ENCODE peak calls at places on chromosome 2, in five cellular contexts. I, A, M, G and Q are unnamed samples. For H3K9me3 and H3K4me1, the result is how much of the 10 kb centered on the place peaks cover.

GRCh38 chr2:24438106-24438505 is 52.9 kb upstream of the NCOA1 start:
- DNase-seq in I (no peak), A (no peak), M (no peak), G (no peak), Q (no peak)

GRCh38 chr2:181683518-181684453 is 3.5 kb upstream of the NEUROD1 start:
- DNase-seq in I (no peak), A (no peak), M (peak), G (no peak), Q (no peak)

GRCh38 chr2:58206785-58207184 is 34.3 kb downstream of the FANCL start:
- DNase-seq in I (no peak), A (no peak), M (no peak), G (no peak), Q (no peak)

GRCh38 chr2:81645750-81646301 is 1341.3 kb upstream of the LRRTM1 start:
- DNase-seq in I (no peak), A (no peak), M (no peak), G (no peak), Q (no peak)

GRCh38 chr2:153811516-153811915 is 60.2 kb upstream of the GALNT13 start:
- DNase-seq in I (no peak), A (no peak), M (no peak), G (no peak), Q (no peak)

GRCh38 chr2:71454221-71455010 is 1.1 kb downstream of the DYSF start:
- DNase-seq in I (no peak), A (peak), M (no peak), G (no peak), Q (peak)

GRCh38 chr2:173417801-173418200 is 63.1 kb downstream of the CDCA7 start:
- DNase-seq in I (no peak), A (no peak), M (no peak), G (no peak), Q (no peak)

GRCh38 chr2:127608061-127609011 is 37.6 kb upstream of the GPR17 start:
- DNase-seq in I (no peak), A (no peak), M (peak), G (no peak), Q (no peak)

GRCh38 chr2:36137612-36138011 is 218.0 kb upstream of the CRIM1 start:
- DNase-seq in I (no peak), A (no peak), M (no peak), G (no peak), Q (no peak)

GRCh38 chr2:98445708-98446577 is 1.3 kb downstream of the INPP4A start:
- DNase-seq in I (no peak), A (no peak), M (no peak), G (peak), Q (no peak)

GRCh38 chr2:152706477-152707020 is 10.7 kb downstream of the PRPF40A start:
- DNase-seq in I (no peak), A (no peak), M (no peak), G (no peak), Q (no peak)

GRCh38 chr2:16716944-16717343 is 51.3 kb upstream of the CYRIA start:
- DNase-seq in I (no peak), A (peak), M (no peak), G (no peak), Q (no peak)

GRCh38 chr2:192203876-192204275 is 9.1 kb upstream of the TMEFF2 start:
- DNase-seq in I (no peak), A (no peak), M (no peak), G (no peak), Q (no peak)

GRCh38 chr2:174158003-174158402 is 90.3 kb downstream of the OLA1 start:
- DNase-seq in I (peak), A (no peak), M (peak), G (peak), Q (no peak)

GRCh38 chr2:217899231-217900009 is 103.4 kb downstream of the TNS1 start:
- DNase-seq in I (peak), A (peak), M (peak), G (no peak), Q (peak)

GRCh38 chr2:196218109-196218508 is 46.7 kb upstream of the STK17B start:
- DNase-seq in I (no peak), A (no peak), M (no peak), G (no peak), Q (no peak)

GRCh38 chr2:96254592-96254991 is 11.2 kb downstream of the TMEM127 start:
- DNase-seq in I (no peak), A (peak), M (no peak), G (no peak), Q (no peak)

GRCh38 chr2:3692375-3692774 is 11.0 kb upstream of the DCDC2C start:
- DNase-seq in I (peak), A (no peak), M (no peak), G (no peak), Q (no peak)

GRCh38 chr2:11677146-11678055 is 7.4 kb upstream of the NTSR2 start:
- DNase-seq in I (no peak), A (no peak), M (no peak), G (no peak), Q (peak)

GRCh38 chr2:11678306-11678960 is 8.4 kb upstream of the NTSR2 start:
- DNase-seq in I (no peak), A (no peak), M (no peak), G (no peak), Q (peak)

GRCh38 chr2:11675423-11676112 is 5.6 kb upstream of the NTSR2 start:
- DNase-seq in I (no peak), A (no peak), M (no peak), G (no peak), Q (no peak)

GRCh38 chr2:11674983-11675382 is 5.0 kb upstream of the NTSR2 start:
- DNase-seq in I (no peak), A (no peak), M (no peak), G (no peak), Q (no peak)

DNA sequence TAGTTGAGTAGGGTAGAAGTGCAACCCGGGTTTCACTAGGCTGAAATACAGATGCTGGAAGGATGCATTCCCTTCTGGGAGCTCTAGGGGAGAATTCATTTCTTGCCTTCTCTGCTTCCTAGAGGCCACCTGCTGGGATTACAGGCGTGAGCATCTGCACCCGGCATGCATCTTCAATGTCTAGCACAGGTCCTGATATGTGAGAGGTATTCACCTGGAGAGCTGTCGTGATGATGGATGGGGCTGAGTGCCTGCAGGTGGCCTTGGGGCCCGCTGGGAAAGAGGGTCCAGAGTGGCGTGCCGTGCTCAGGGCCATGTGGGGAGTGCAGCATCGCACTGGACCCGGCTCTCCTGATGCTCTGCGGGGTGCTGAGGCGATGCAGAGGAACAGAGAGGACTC is 6.6 kb upstream of the NTSR2 start:
- DNase-seq in I (no peak), A (no peak), M (no peak), G (no peak), Q (no peak)
- H3K27ac ChIP-seq in I (no peak), A (no peak), M (no peak), G (no peak), Q (peak)

GRCh38 chr2:240494194-240494793 is 58.8 kb downstream of the GPC1 start:
- DNase-seq in I (no peak), A (no peak), M (no peak), G (no peak), Q (no peak)

GRCh38 chr2:240491483-240491882 is 56.0 kb downstream of the GPC1 start:
- DNase-seq in I (no peak), A (no peak), M (no peak), G (no peak), Q (no peak)
- H3K9me3 ChIP-seq in I (under half), A (half or more), M (under half), G (under half), Q (under half)

GRCh38 chr2:234997389-234997788 is 45.6 kb downstream of the SH3BP4 start:
- DNase-seq in I (no peak), A (no peak), M (no peak), G (no peak), Q (no peak)

GRCh38 chr2:234995332-234996007 is 43.7 kb downstream of the SH3BP4 start:
- DNase-seq in I (no peak), A (no peak), M (no peak), G (no peak), Q (no peak)

GRCh38 chr2:234998404-234999211 is 46.8 kb downstream of the SH3BP4 start:
- DNase-seq in I (no peak), A (no peak), M (peak), G (no peak), Q (peak)

GRCh38 chr2:234996041-234996440 is 44.2 kb downstream of the SH3BP4 start:
- DNase-seq in I (no peak), A (no peak), M (no peak), G (no peak), Q (no peak)

DNA sequence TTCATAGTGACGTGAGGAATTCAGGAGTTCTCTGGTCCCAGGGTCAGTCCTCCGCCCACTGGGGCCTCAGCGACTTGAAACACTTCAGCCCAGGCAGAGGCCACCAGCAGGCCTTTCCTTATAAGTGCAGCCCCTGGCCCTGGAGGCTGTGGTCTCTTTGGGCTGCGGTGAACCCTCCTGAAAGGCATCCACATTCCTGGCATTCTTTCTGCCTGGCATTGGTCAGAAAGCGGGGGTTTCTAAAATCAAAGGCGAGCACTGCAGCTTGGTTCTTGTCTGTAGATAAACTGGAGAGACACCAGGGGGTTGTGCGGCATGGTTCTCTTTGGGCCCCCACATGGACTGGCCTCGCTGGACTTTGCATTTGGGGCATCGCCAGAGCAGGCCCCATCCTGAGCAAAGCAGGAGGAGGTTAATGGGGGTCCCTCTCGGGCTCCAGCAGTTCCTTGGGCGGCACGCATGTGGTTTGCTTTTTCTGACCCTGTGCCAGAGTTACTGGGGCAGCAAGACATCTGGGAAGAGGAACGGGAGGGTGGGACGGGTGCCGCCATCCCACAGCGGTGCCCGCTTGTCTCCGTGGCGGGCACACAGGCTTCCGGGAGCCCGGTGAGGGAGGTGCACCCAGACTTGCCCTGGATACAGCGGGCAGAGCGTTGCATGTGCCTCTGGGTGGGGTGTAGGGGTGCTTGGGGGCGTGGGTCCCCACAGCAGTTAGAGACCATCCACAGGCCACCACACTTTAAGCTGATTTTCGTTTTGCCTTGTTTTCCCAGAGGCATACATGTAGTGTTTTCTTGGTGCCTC is 44.9 kb downstream of the SH3BP4 start:
- DNase-seq in I (no peak), A (no peak), M (no peak), G (no peak), Q (no peak)
- H3K4me1 ChIP-seq in I (under half), A (under half), M (half or more), G (under half), Q (under half)

GRCh38 chr2:102078773-102079172 is 63.8 kb upstream of the IL1R1 start:
- DNase-seq in I (no peak), A (no peak), M (no peak), G (no peak), Q (no peak)

GRCh38 chr2:102072741-102073140 is 69.8 kb upstream of the IL1R1 start:
- DNase-seq in I (no peak), A (no peak), M (no peak), G (no peak), Q (no peak)

GRCh38 chr2:102074167-102074778 is 68.3 kb upstream of the IL1R1 start:
- DNase-seq in I (peak), A (no peak), M (no peak), G (no peak), Q (no peak)

GRCh38 chr2:102073168-102073724 is 69.3 kb upstream of the IL1R1 start:
- DNase-seq in I (no peak), A (no peak), M (no peak), G (no peak), Q (no peak)

GRCh38 chr2:102076512-102076911 is 66.0 kb upstream of the IL1R1 start:
- DNase-seq in I (no peak), A (no peak), M (no peak), G (no peak), Q (no peak)
- H3K27ac ChIP-seq in I (no peak), A (no peak), M (no peak), G (no peak), Q (no peak)

GRCh38 chr2:229220254-229220653 is 50.8 kb downstream of the PID1 start:
- DNase-seq in I (no peak), A (no peak), M (no peak), G (no peak), Q (no peak)
- H3K9me3 ChIP-seq in I (under half), A (under half), M (under half), G (under half), Q (under half)